ENCODE peak calls at places on chromosomes 5 and 9, in six cellular contexts. X is activated T-cell treated with anti-CD3 and anti-CD28 coated beads for 48 hours; H is OCI-M1; G is GM18507; C is caudate nucleus; F is activated naive CD4-positive, alpha-beta T cell treated with anti-CD3 and anti-CD28 coated beads, Interleukin-2, amount 50 U/mL, for 16 hours. B is an unnamed sample.
A peak's percentile ranks its signal among the peaks of the same experiment; 100 is the strongest.

GRCh38 chr5:41809128-41809527 is 61.1 kb downstream of the OXCT1 start:
- DNase-seq in X (no peak), H (no peak), G (no peak), C (no peak), F (no peak), B (no peak)

GRCh38 chr9:101465330-101465915 is 29.8 kb upstream of the ALDOB start:
- DNase-seq in X (no peak), H (peak; percentile 95), G (no peak), C (no peak), F (no peak), B (no peak)

GRCh38 chr9:82784595-82784994 is 278.3 kb downstream of the RASEF start:
- DNase-seq in X (no peak), H (peak; percentile 61), G (no peak), C (no peak), F (no peak), B (no peak)

GRCh38 chr5:1551913-1552312 is 28.2 kb upstream of the LPCAT1 start:
- DNase-seq in X (no peak), H (no peak), G (no peak), C (no peak), F (no peak), B (peak; percentile 22)

GRCh38 chr5:133383580-133383939 is 228.8 kb downstream of the FSTL4 start:
- DNase-seq in X (no peak), H (no peak), G (no peak), C (no peak), F (no peak), B (peak; percentile 14)

GRCh38 chr5:43554497-43554896 is 2.4 kb downstream of the PAIP1 start:
- DNase-seq in X (no peak), H (no peak), G (no peak), C (no peak), F (no peak), B (no peak)

GRCh38 chr9:70635790-70636189 is 221.3 kb upstream of the KLF9 start:
- DNase-seq in X (no peak), H (no peak), G (no peak), C (no peak), F (no peak), B (no peak)

GRCh38 chr5:160466889-160467554 is 45.4 kb downstream of the PTTG1 start:
- DNase-seq in X (no peak), H (no peak), G (no peak), C (no peak), F (no peak), B (no peak)

GRCh38 chr5:10633271-10634049 is 69.6 kb downstream of the ANKRD33B start:
- DNase-seq in X (no peak), H (no peak), G (no peak), C (no peak), F (no peak), B (no peak)

GRCh38 chr9:18238752-18239151 is 235.2 kb upstream of the ADAMTSL1 start:
- DNase-seq in X (no peak), H (no peak), G (no peak), C (no peak), F (no peak), B (no peak)

GRCh38 chr9:112434487-112434886 is 52.1 kb upstream of the KIAA1958 start:
- DNase-seq in X (no peak), H (no peak), G (no peak), C (no peak), F (no peak), B (no peak)

GRCh38 chr5:142945321-142945720 is 175.1 kb downstream of the ARHGAP26 start:
- DNase-seq in X (no peak), H (no peak), G (no peak), C (no peak), F (no peak), B (no peak)

GRCh38 chr5:110356687-110357086 is 369.8 kb downstream of the TMEM232 start:
- DNase-seq in X (no peak), H (no peak), G (no peak), C (no peak), F (no peak), B (no peak)

GRCh38 chr5:112253478-112254250 is 165.4 kb downstream of the EPB41L4A start:
- DNase-seq in X (no peak), H (no peak), G (no peak), C (no peak), F (no peak), B (no peak)

GRCh38 chr9:132905726-132906125 is 27.0 kb downstream of the SPACA9 start:
- DNase-seq in X (no peak), H (no peak), G (no peak), C (no peak), F (no peak), B (no peak)

GRCh38 chr9:104280216-104280585 is 186.1 kb downstream of the SMC2 start:
- DNase-seq in X (no peak), H (no peak), G (no peak), C (no peak), F (no peak), B (no peak)

GRCh38 chr5:31581498-31582099 is 49.5 kb downstream of the C5orf22 start:
- DNase-seq in X (no peak), H (peak; percentile 61), G (no peak), C (no peak), F (no peak), B (no peak)

GRCh38 chr5:151424892-151425523 is 22.4 kb upstream of the SLC36A1 start:
- DNase-seq in X (no peak), H (no peak), G (no peak), C (no peak), F (no peak), B (no peak)

GRCh38 chr5:178587793-178588611 is 2.2 kb downstream of the COL23A1 start:
- DNase-seq in X (no peak), H (no peak), G (no peak), C (no peak), F (no peak), B (no peak)

GRCh38 chr5:88251048-88251711 is 17.5 kb downstream of the TMEM161B start:
- DNase-seq in X (no peak), H (peak; percentile 90), G (no peak), C (no peak), F (no peak), B (no peak)

GRCh38 chr5:102670224-102670836 is 84.8 kb upstream of the PAM start:
- DNase-seq in X (peak; percentile 2), H (peak; percentile 58), G (peak; percentile 3), C (no peak), F (no peak), B (no peak)

GRCh38 chr9:107671588-107671987 is 182.0 kb upstream of the KLF4 start:
- DNase-seq in X (no peak), H (no peak), G (no peak), C (no peak), F (no peak), B (no peak)

GRCh38 chr5:37962389-37962788 is 122.5 kb upstream of the GDNF start:
- DNase-seq in X (no peak), H (no peak), G (no peak), C (no peak), F (no peak), B (no peak)

GRCh38 chr9:83509372-83509771 is 28.8 kb downstream of the FRMD3 start:
- DNase-seq in X (no peak), H (no peak), G (no peak), C (no peak), F (no peak), B (no peak)

GRCh38 chr5:1961304-1961946 is 78.7 kb upstream of the IRX4 start:
- DNase-seq in X (no peak), H (no peak), G (no peak), C (no peak), F (no peak), B (no peak)

GRCh38 chr9:127585161-127585750 is 26.8 kb upstream of the STXBP1 start:
- DNase-seq in X (no peak), H (no peak), G (no peak), C (no peak), F (no peak), B (no peak)

GRCh38 chr5:81544351-81545001 is 150.5 kb upstream of the ACOT12 start:
- DNase-seq in X (no peak), H (no peak), G (no peak), C (no peak), F (no peak), B (no peak)

GRCh38 chr9:119968837-119969707 is 599.8 kb upstream of the BRINP1 start:
- DNase-seq in X (peak; percentile 35), H (peak; percentile 61), G (peak; percentile 35), C (peak; percentile 75), F (peak; percentile 31), B (peak; percentile 76)

GRCh38 chr5:2136728-2137333 is 254.1 kb upstream of the IRX4 start:
- DNase-seq in X (no peak), H (no peak), G (no peak), C (no peak), F (no peak), B (no peak)

GRCh38 chr5:125815-126214 is 33.8 kb downstream of the PLEKHG4B start:
- DNase-seq in X (no peak), H (peak; percentile 3), G (no peak), C (no peak), F (no peak), B (no peak)

GRCh38 chr5:179762079-179762780 is 29.6 kb downstream of the MAML1 start:
- DNase-seq in X (no peak), H (peak; percentile 81), G (no peak), C (no peak), F (no peak), B (peak; percentile 52)

GRCh38 chr5:148379340-148379739 is 4.4 kb upstream of the FBXO38 start:
- DNase-seq in X (no peak), H (no peak), G (no peak), C (no peak), F (no peak), B (no peak)

GRCh38 chr9:130565792-130566191 is 13.6 kb upstream of the FUBP3 start:
- DNase-seq in X (no peak), H (no peak), G (no peak), C (no peak), F (no peak), B (no peak)

GRCh38 chr5:1139806-1140187 is 27.9 kb upstream of the SLC12A7 start:
- DNase-seq in X (no peak), H (no peak), G (no peak), C (no peak), F (no peak), B (no peak)

GRCh38 chr5:124512236-124512635 is 234.2 kb downstream of the ZNF608 start:
- DNase-seq in X (no peak), H (no peak), G (no peak), C (no peak), F (no peak), B (no peak)

GRCh38 chr9:75451505-75451904 is 363.2 kb downstream of the OSTF1 start:
- DNase-seq in X (no peak), H (no peak), G (no peak), C (no peak), F (no peak), B (no peak)

GRCh38 chr5:161411156-161411555 is 135.4 kb downstream of the GABRB2 start:
- DNase-seq in X (no peak), H (no peak), G (no peak), C (no peak), F (no peak), B (no peak)

B was measured in left lobe of liver.